ENCODE peak calls at places on chromosomes 4 and X, in nine cellular contexts. W is hepatocyte, Z is neural progenitor cell, S is OCI-LY7, E is PC-3, U is SK-N-SH, Y is GM23338, B is HCT116, Q is MM.1S. C is an unnamed sample.

GRCh38 chrX:78092296-78092695 is 11.8 kb upstream of the PGK1 start:
- DNase-seq in W (no peak), Z (peak), S (peak), E (peak), U (no peak), Y (peak), B (peak), Q (peak), C (peak)

GRCh38 chr4:71338846-71339593 is at the start of gene SLC4A4:
- DNase-seq in W (no peak), Z (no peak), S (no peak), E (peak), U (no peak), Y (no peak), B (no peak), Q (no peak), C (peak)

GRCh38 chrX:6448003-6448402 is 86.9 kb downstream of the VCX3A start:
- DNase-seq in W (no peak), Z (no peak), S (no peak), E (no peak), U (no peak), Y (no peak), B (no peak), Q (no peak), C (no peak)

GRCh38 chr4:7351014-7351413 is 83.7 kb downstream of the PSAPL1 start:
- DNase-seq in W (no peak), Z (no peak), S (no peak), E (no peak), U (no peak), Y (no peak), B (no peak), Q (no peak), C (no peak)

GRCh38 chrX:134628663-134629062 is 29.6 kb downstream of the PLAC1 start:
- DNase-seq in W (no peak), Z (no peak), S (no peak), E (no peak), U (no peak), Y (no peak), B (no peak), Q (no peak), C (no peak)

GRCh38 chr4:111031180-111031579 is 408.3 kb upstream of the PITX2 start:
- DNase-seq in W (no peak), Z (no peak), S (no peak), E (no peak), U (no peak), Y (no peak), B (no peak), Q (no peak), C (peak)

GRCh38 chrX:131704136-131704695 is 160.3 kb downstream of the OR13H1 start:
- DNase-seq in W (no peak), Z (no peak), S (no peak), E (peak), U (peak), Y (peak), B (no peak), Q (peak), C (peak)

GRCh38 chr4:1882850-1883271 is 11.7 kb downstream of the NSD2 start:
- DNase-seq in W (no peak), Z (no peak), S (no peak), E (no peak), U (no peak), Y (no peak), B (no peak), Q (no peak), C (no peak)

GRCh38 chrX:75746891-75747639 is 38.0 kb downstream of the MAGEE2 start:
- DNase-seq in W (peak), Z (peak), S (peak), E (peak), U (peak), Y (peak), B (no peak), Q (no peak), C (peak)

GRCh38 chrX:102624105-102624504 is 24.8 kb downstream of the ARMCX5 start:
- DNase-seq in W (no peak), Z (no peak), S (no peak), E (no peak), U (no peak), Y (no peak), B (no peak), Q (no peak), C (no peak)

GRCh38 chr4:37970702-37971101 is 10.5 kb downstream of the PTTG2 start:
- DNase-seq in W (no peak), Z (no peak), S (peak), E (peak), U (peak), Y (peak), B (peak), Q (peak), C (peak)

GRCh38 chr4:26126135-26126718 is 194.6 kb upstream of the RBPJ start:
- DNase-seq in W (no peak), Z (no peak), S (no peak), E (no peak), U (no peak), Y (no peak), B (no peak), Q (no peak), C (no peak)
- TF ChIP-seq EZH2phosphoT487 in W (no peak), Z (no peak), S (no peak), E (no peak), U (no peak), Y (no peak), B (no peak), Q (no peak), C (no peak)

GRCh38 chr4:16779028-16779675 is 119.3 kb downstream of the LDB2 start:
- DNase-seq in W (no peak), Z (no peak), S (no peak), E (no peak), U (no peak), Y (no peak), B (no peak), Q (no peak), C (peak)

GRCh38 chr4:16772366-16772850 is 126.0 kb downstream of the LDB2 start:
- DNase-seq in W (no peak), Z (no peak), S (no peak), E (no peak), U (no peak), Y (no peak), B (no peak), Q (no peak), C (peak)

GRCh38 chr4:16770887-16771286 is 127.6 kb downstream of the LDB2 start:
- DNase-seq in W (no peak), Z (no peak), S (no peak), E (no peak), U (no peak), Y (no peak), B (no peak), Q (no peak), C (no peak)

GRCh38 chr4:16777726-16778125 is 120.7 kb downstream of the LDB2 start:
- DNase-seq in W (no peak), Z (no peak), S (no peak), E (no peak), U (no peak), Y (no peak), B (no peak), Q (no peak), C (no peak)

DNA sequence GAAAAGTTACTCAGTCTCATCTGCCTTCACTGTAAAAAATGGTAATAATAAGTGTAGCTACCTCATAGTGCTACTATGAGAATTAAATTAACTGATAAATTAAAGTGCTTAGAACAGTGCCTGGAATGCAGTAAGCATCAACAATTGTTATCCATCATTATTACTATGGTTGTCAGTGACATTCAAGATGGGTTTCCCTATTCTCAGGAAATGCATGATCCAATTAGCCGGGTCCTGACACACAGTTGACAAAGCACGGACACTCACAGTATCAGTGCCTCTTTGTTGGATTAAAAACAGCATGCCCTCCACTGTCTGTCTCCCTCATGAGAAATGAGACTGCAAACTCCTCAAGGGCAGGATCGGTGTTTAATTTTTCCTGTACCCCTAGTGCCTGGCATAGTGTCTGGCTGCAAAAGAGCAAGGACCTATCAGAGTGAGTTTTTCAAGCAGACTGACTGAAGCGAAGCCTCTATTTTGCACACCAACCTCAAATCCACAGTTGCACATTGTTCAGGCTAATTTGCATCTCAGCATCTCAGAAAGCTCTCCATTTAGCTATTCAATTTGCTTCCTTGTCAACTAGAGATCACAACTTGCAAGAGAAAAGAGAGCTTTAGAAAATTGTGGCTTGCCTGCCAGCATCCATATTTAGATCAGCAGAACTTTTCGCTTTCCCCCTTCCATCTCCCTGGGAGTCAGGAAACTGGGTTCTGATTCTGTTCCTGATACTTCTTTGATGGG is 122.9 kb downstream of the LDB2 start:
- DNase-seq in W (no peak), Z (no peak), S (no peak), E (no peak), U (peak), Y (peak), B (no peak), Q (no peak), C (no peak)
- TF ChIP-seq EZH2phosphoT487 in W (no peak), Z (no peak), S (no peak), E (no peak), U (no peak), Y (no peak), B (no peak), Q (no peak), C (no peak)

GRCh38 chr4:123055943-123056342 is 133.5 kb upstream of the NUDT6 start:
- DNase-seq in W (no peak), Z (no peak), S (no peak), E (peak), U (no peak), Y (no peak), B (no peak), Q (no peak), C (peak)
- TF ChIP-seq EZH2phosphoT487 in W (no peak), Z (no peak), S (no peak), E (no peak), U (no peak), Y (no peak), B (no peak), Q (no peak), C (no peak)

GRCh38 chrX:124863303-124863702 is 456.4 kb upstream of the TEX13C start:
- DNase-seq in W (no peak), Z (peak), S (no peak), E (no peak), U (no peak), Y (peak), B (no peak), Q (no peak), C (no peak)
- TF ChIP-seq EZH2phosphoT487 in W (no peak), Z (no peak), S (no peak), E (no peak), U (no peak), Y (no peak), B (no peak), Q (no peak), C (no peak)

DNA sequence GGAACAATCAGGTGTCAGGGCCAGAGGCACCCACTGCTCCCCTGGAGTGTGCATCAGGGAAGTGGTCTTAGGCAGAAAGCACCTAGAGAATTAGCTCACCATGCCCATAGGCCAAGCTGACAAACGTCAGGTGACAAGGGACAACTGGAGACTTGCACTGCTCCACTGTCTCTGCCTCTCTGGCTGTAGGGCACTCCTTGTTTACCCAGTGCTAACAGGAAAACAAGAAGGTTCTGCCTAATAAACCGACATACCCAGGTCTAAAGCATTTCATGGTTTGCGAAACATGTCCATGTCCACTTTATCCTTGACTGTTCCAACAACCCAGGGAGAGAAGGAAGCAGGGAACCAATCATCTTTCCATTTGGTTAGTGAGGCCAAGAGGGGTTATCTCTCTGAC is 92.5 kb upstream of the MAMLD1 start:
- DNase-seq in W (no peak), Z (no peak), S (no peak), E (no peak), U (no peak), Y (no peak), B (no peak), Q (no peak), C (no peak)
- TF ChIP-seq EZH2phosphoT487 in W (no peak), Z (no peak), S (no peak), E (no peak), U (no peak), Y (no peak), B (no peak), Q (no peak), C (no peak)

GRCh38 chr4:184648220-184649025 is 824 bp downstream of the CASP3 start:
- DNase-seq in W (peak), Z (peak), S (peak), E (peak), U (peak), Y (peak), B (no peak), Q (peak), C (peak)

GRCh38 chr4:184649026-184649970 is at the start of the genes CASP3 and PRIMPOL:
- DNase-seq in W (peak), Z (peak), S (peak), E (peak), U (peak), Y (peak), B (peak), Q (peak), C (peak)

GRCh38 chr4:184651899-184652298 is 2.4 kb downstream of the PRIMPOL start:
- DNase-seq in W (no peak), Z (no peak), S (no peak), E (no peak), U (no peak), Y (peak), B (no peak), Q (no peak), C (no peak)

GRCh38 chr4:184647391-184648101 is 1.7 kb downstream of the CASP3 start:
- DNase-seq in W (no peak), Z (no peak), S (no peak), E (peak), U (no peak), Y (peak), B (no peak), Q (peak), C (peak)

DNA sequence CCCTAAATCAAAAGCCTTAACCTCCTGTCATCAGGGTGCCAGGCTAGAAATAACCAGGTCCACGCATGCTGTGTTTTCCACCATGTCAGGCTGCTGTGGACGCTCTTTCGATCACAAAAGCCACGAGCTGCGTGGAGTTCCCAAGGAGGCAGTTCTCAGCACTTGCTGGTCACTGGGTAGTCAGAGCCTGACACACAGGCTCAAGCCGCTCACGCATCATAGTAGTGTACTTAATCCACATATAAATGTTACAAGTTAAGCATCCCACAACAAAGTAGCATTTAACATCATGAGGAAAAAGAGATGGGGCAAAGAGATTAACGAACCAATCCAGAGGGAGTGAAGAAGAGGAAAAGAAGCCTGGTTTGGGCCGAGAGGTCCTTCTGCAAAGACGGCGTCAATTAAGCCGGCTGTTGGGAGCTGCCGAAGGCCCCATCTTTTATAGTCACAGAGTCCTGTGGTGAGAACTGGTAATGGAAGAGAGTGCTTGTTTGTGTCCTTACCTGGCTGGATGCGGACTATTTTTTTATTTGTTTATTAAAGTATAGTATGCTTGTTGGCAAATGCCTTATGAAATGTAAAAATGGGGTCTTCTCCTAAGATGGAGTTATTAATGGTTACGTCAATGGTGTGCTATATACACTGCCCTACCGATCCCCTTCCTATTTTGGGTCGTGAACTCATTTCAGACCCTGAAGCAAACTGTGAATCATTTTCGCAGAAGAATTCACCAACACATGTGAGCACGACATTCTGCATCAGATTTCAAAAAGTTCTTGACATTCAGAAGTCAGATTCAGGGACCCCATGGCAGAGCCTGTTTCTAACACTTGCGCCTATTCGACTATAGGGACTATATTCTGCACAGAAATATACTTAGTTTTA is 675 bp downstream of the PRIMPOL start:
- DNase-seq in W (peak), Z (peak), S (peak), E (peak), U (peak), Y (peak), B (no peak), Q (peak), C (peak)
- TF ChIP-seq EZH2phosphoT487 in W (no peak), Z (no peak), S (no peak), E (no peak), U (no peak), Y (no peak), B (no peak), Q (no peak), C (no peak)

GRCh38 chrX:41542151-41542935 is 95.2 kb downstream of the NYX start:
- DNase-seq in W (peak), Z (no peak), S (no peak), E (no peak), U (no peak), Y (peak), B (no peak), Q (no peak), C (no peak)
- TF ChIP-seq EZH2phosphoT487 in W (no peak), Z (no peak), S (no peak), E (no peak), U (no peak), Y (no peak), B (no peak), Q (no peak), C (no peak)

GRCh38 chr4:48195853-48196252 is 61.8 kb upstream of the TXK start:
- DNase-seq in W (no peak), Z (no peak), S (no peak), E (no peak), U (no peak), Y (no peak), B (no peak), Q (no peak), C (no peak)

GRCh38 chr4:48196758-48197504 is 62.9 kb upstream of the TXK start:
- DNase-seq in W (no peak), Z (no peak), S (peak), E (no peak), U (no peak), Y (no peak), B (no peak), Q (peak), C (no peak)

GRCh38 chr4:48193921-48194320 is 59.9 kb upstream of the TXK start:
- DNase-seq in W (no peak), Z (no peak), S (no peak), E (no peak), U (no peak), Y (no peak), B (no peak), Q (no peak), C (no peak)

GRCh38 chr4:48194986-48195773 is 61.1 kb upstream of the TXK start:
- DNase-seq in W (no peak), Z (no peak), S (no peak), E (no peak), U (peak), Y (no peak), B (no peak), Q (peak), C (no peak)

DNA sequence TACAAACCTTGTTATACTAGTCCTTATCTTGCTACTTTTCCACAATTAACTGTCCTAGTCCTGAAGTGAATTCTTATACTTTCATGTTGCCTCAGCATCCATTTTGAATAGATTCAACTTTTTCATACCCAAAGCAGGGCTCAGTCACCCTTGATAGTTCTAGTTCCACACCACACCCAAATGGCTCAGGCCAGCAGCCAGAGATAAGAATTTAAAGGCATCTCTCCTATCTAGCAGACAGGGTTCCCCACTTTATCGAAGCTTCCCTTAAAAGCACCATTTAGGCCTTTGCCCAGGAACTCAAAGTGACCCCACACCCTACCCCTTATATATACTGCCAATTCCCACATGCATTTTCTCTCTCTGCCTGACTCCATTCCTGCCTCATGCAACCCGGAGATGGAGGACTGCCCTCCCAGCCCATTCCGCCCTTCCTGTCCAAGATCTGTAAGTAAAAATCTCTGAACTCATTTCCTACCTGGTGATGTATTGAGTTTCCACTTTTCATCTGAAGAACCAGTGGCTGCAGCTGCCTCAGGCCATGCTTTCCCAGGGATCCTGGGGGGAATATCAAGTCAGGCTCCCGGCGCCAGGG is 63.7 kb upstream of the TXK start:
- DNase-seq in W (no peak), Z (no peak), S (no peak), E (no peak), U (no peak), Y (no peak), B (no peak), Q (no peak), C (no peak)
- TF ChIP-seq EZH2phosphoT487 in W (no peak), Z (no peak), S (no peak), E (no peak), U (no peak), Y (no peak), B (no peak), Q (no peak), C (no peak)

DNA sequence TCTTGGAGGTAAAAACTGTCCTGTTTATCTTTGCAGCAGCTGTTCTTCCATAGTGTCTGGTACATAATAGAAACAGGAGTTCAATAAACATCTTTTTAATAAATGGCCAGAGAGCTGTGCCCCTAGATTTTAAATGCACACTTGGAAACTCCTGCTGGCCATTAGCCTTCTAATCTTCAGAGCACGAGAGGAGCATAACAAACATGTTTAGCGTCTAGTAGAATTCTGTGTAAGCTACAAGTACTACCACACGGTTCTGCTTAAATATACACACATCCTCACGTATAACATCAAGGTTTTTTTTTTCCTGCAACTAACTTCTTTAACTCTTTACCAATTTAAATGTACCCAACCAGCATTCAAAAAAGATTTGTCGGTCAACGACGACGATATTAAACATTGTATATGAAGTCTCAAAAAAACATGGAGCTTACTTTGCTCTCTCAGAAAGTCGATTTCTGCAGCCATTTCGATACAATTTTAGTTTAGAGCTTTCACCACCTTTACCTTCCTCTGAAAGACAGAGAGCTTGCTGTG is 635 bp downstream of the SCLT1 start:
- DNase-seq in W (peak), Z (no peak), S (no peak), E (peak), U (no peak), Y (no peak), B (no peak), Q (peak), C (peak)
- TF ChIP-seq EZH2phosphoT487 in W (no peak), Z (no peak), S (no peak), E (no peak), U (no peak), Y (no peak), B (no peak), Q (no peak), C (no peak)